ENCODE peak calls at places on chromosomes 16 and 17, in seven cellular contexts. P is hepatocyte; E is renal cortical epithelial cell; Q is mucosa of gallbladder; A is EL; N is activated effector memory CD4-positive, alpha-beta T cell treated with Interleukin-2 at 50 U/mL for 16 hours; F is lower leg skin. Y is an unnamed sample.

GRCh38 chr17:40980594-40980993 is 3.5 kb downstream of the KRT40 start:
- DNase-seq in Q (no peak), A (no peak), F (no peak), P (peak), E (no peak), N (no peak), Y (no peak)

GRCh38 chr16:30096105-30096861 is at the start of gene YPEL3:
- DNase-seq in E (peak), F (peak), A (peak), N (peak), P (peak), Q (peak), Y (peak)

GRCh38 chr17:8766731-8767130 is 8.4 kb upstream of the SPDYE4 start:
- DNase-seq in P (no peak), E (no peak), F (no peak), A (no peak), N (no peak), Q (no peak), Y (no peak)

GRCh38 chr17:31390748-31391495 is 553 bp upstream of the RAB11FIP4 start:
- DNase-seq in P (no peak), A (no peak), Q (no peak), F (peak), E (no peak), N (no peak), Y (peak)

GRCh38 chr16:75017670-75018525 is 19.1 kb downstream of the ZNRF1 start:
- DNase-seq in E (no peak), P (no peak), N (no peak), F (no peak), Q (no peak), A (no peak), Y (no peak)

GRCh38 chr16:87212026-87212425 is 105.2 kb downstream of the C16orf95 start:
- DNase-seq in F (no peak), N (no peak), E (no peak), P (no peak), Q (no peak), A (peak), Y (peak)

GRCh38 chr16:47018223-47018891 is 44.9 kb upstream of the DNAJA2 start:
- DNase-seq in Q (peak), A (peak), F (no peak), N (peak), P (peak), E (peak), Y (no peak)

GRCh38 chr16:6035161-6035560 is 937.6 kb upstream of the EEF2KMT start:
- DNase-seq in E (no peak), N (no peak), F (no peak), P (no peak), A (no peak), Q (no peak), Y (no peak)

GRCh38 chr17:21573961-21574610 is 118.2 kb upstream of the KCNJ18 start:
- DNase-seq in E (peak), A (peak), Q (peak), F (peak), N (peak), P (no peak), Y (no peak)

GRCh38 chr17:8073627-8074485 is 13.7 kb downstream of the ALOX12B start:
- DNase-seq in A (peak), P (peak), E (peak), N (peak), F (peak), Q (peak), Y (peak)

GRCh38 chr16:86485746-86486145 is 24.6 kb upstream of the FOXF1 start:
- DNase-seq in A (no peak), F (no peak), Q (no peak), E (no peak), N (no peak), P (no peak), Y (peak)

GRCh38 chr16:979859-980594 is 1.5 kb upstream of the SOX8 start:
- DNase-seq in E (no peak), Q (no peak), F (no peak), N (no peak), P (no peak), A (no peak), Y (no peak)

GRCh38 chr16:55323637-55324490 is at the start of gene IRX6:
- DNase-seq in E (no peak), N (no peak), F (peak), Q (no peak), A (no peak), P (peak), Y (no peak)

GRCh38 chr16:80066805-80067580 is 466.5 kb upstream of the MAF start:
- DNase-seq in A (no peak), P (no peak), Q (no peak), N (no peak), F (no peak), E (no peak), Y (no peak)